ENCODE peak calls at places on chromosome 2, in four cellular contexts. F is M059J, V is osteocyte, H is fibroblast of the aortic adventitia. K is an unnamed sample.

GRCh38 chr2:10497797-10498251 is 49.7 kb upstream of the ODC1 start:
- DNase-seq in H (peak), F (peak), V (peak), K (peak)

GRCh38 chr2:220279372-220279771 is 651.9 kb downstream of the SLC4A3 start:
- DNase-seq in V (no peak), F (peak), H (peak), K (no peak)

GRCh38 chr2:239109041-239109915 is 261.4 kb downstream of the TWIST2 start:
- DNase-seq in H (peak), F (no peak), V (no peak), K (no peak)

GRCh38 chr2:58427572-58428285 is 186.6 kb upstream of the FANCL start:
- DNase-seq in F (peak), H (peak), V (no peak), K (peak)

GRCh38 chr2:137228566-137228965 is 463.2 kb downstream of the THSD7B start:
- DNase-seq in V (no peak), H (peak), F (peak), K (no peak)

GRCh38 chr2:182767578-182767977 is 51.5 kb downstream of the DNAJC10 start:
- DNase-seq in F (peak), V (no peak), H (peak), K (peak)

GRCh38 chr2:10863837-10864236 is 47.9 kb upstream of the KCNF1 start:
- DNase-seq in V (no peak), H (no peak), F (peak), K (no peak)

GRCh38 chr2:68971591-68972231 is 2.7 kb upstream of the GKN1 start:
- DNase-seq in V (no peak), H (peak), F (peak), K (peak)

GRCh38 chr2:5706717-5707455 is 14.7 kb downstream of the SOX11 start:
- DNase-seq in V (no peak), H (no peak), F (no peak), K (no peak)

GRCh38 chr2:237482485-237482884 is 4.6 kb upstream of the MLPH start:
- DNase-seq in F (no peak), H (peak), V (no peak), K (peak)

GRCh38 chr2:26114144-26114543 is 58.7 kb upstream of the GAREM2 start:
- DNase-seq in V (no peak), H (no peak), F (no peak), K (no peak)

GRCh38 chr2:172912245-172912644 is 163.4 kb upstream of the MAP3K20 start:
- DNase-seq in V (no peak), F (no peak), H (no peak), K (no peak)

GRCh38 chr2:238510911-238511613 is 84.3 kb downstream of the ASB1 start:
- DNase-seq in H (no peak), V (no peak), F (no peak), K (no peak)

GRCh38 chr2:167249197-167249596 is 360.9 kb downstream of the XIRP2 start:
- DNase-seq in H (peak), F (no peak), V (no peak), K (no peak)